ENCODE peak calls at places on chromosomes 3 and 15, in seven cellular contexts. J is NCI-H1417; Z is stimulated activated CD8-positive, alpha-beta memory T cell treated with anti-CD3 and anti-CD28 coated beads, Interleukin-15, amount 100 ng/mL, for 48 hours; M is NCI-H1105; Q is HCEC 1CT; B is NAMALWA; Y is A549. O is an unnamed sample.
A peak's percentile ranks its signal among the peaks of the same experiment; 100 is the strongest.

GRCh38 chr3:15261274-15261673 is 55.2 kb downstream of the CAPN7 start:
- DNase-seq in M (no peak), Y (no peak), Q (no peak), B (no peak), Z (no peak), J (no peak), O (no peak)

GRCh38 chr3:11717768-11718581 is 74.3 kb upstream of the VGLL4 start:
- DNase-seq in Q (peak; percentile 56), J (no peak), B (peak; percentile 14), M (no peak), Z (no peak), Y (peak; percentile 38), O (peak; percentile 46)

GRCh38 chr15:45747426-45747825 is 112.6 kb downstream of the SQOR start:
- DNase-seq in Q (no peak), Z (no peak), Y (no peak), J (no peak), M (no peak), B (no peak), O (no peak)

GRCh38 chr3:127961963-127962362 is 46.9 kb downstream of the KBTBD12 start:
- DNase-seq in B (no peak), Y (peak; percentile 51), J (peak; percentile 31), Z (no peak), Q (peak; percentile 23), M (no peak), O (peak; percentile 25)

GRCh38 chr3:16264174-16264707 is 502 bp downstream of the DPH3 start:
- DNase-seq in Q (no peak), M (no peak), J (peak; percentile 29), Y (peak; percentile 70), B (no peak), Z (no peak), O (no peak)

GRCh38 chr3:111989061-111989678 is 9.6 kb upstream of the TAGLN3 start:
- DNase-seq in J (peak; percentile 32), M (peak; percentile 60), Q (peak; percentile 74), Z (no peak), B (peak; percentile 77), Y (peak; percentile 49), O (peak; percentile 80)

GRCh38 chr15:83112233-83112958 is 5.0 kb downstream of the TM6SF1 start:
- DNase-seq in Q (peak; percentile 89), B (no peak), Y (no peak), M (no peak), J (no peak), Z (no peak), O (peak; percentile 95)

GRCh38 chr3:130992344-130992743 is 34.3 kb downstream of the ASTE1 start:
- DNase-seq in Z (no peak), B (no peak), Q (no peak), Y (no peak), J (peak; percentile 18), M (peak; percentile 10), O (no peak)

GRCh38 chr15:95684693-95685115 is 645.8 kb upstream of the NR2F2 start:
- DNase-seq in Q (peak; percentile 93), J (no peak), Z (no peak), B (no peak), Y (peak; percentile 23), M (no peak), O (peak; percentile 93)

GRCh38 chr3:188627652-188628051 is 473.7 kb downstream of the LPP start:
- DNase-seq in B (no peak), J (no peak), M (no peak), Q (peak; percentile 94), Y (no peak), Z (no peak), O (peak; percentile 94)

GRCh38 chr3:101119535-101119934 is 126.3 kb upstream of the ABI3BP start:
- DNase-seq in Z (no peak), M (no peak), Y (no peak), Q (peak; percentile 80), J (no peak), B (no peak), O (peak; percentile 92)

GRCh38 chr15:62708470-62708869 is 334.1 kb upstream of the TPM1 start:
- DNase-seq in B (no peak), Y (no peak), M (no peak), Q (no peak), Z (no peak), J (no peak), O (no peak)

GRCh38 chr3:42692667-42693529 is 7.6 kb downstream of the KLHL40 start:
- DNase-seq in J (no peak), Y (no peak), Z (no peak), M (no peak), Q (no peak), B (no peak), O (no peak)

GRCh38 chr3:139689122-139689521 is 11.3 kb upstream of the NMNAT3 start:
- DNase-seq in B (no peak), J (peak; percentile 34), M (peak; percentile 62), Q (no peak), Z (no peak), Y (no peak), O (no peak)

GRCh38 chr3:52535411-52536111 is 844 bp upstream of the UQCC5 start:
- DNase-seq in B (no peak), M (no peak), Z (no peak), Q (no peak), Y (no peak), J (no peak), O (no peak)

GRCh38 chr15:100339999-100340398 is 1.8 kb downstream of the ADAMTS17 start:
- DNase-seq in Q (no peak), M (no peak), J (no peak), B (no peak), Y (no peak), Z (no peak), O (no peak)

GRCh38 chr3:32384938-32385337 is 6.7 kb upstream of the CMTM7 start:
- DNase-seq in M (no peak), J (no peak), B (no peak), Q (no peak), Y (no peak), Z (no peak), O (peak; percentile 4)